ENCODE peak calls at places on chromosomes 11 and 22, in eight cellular contexts. H, R, Y, G, X, M, T and B are unnamed samples.

GRCh38 chr11:114762437-114762836 is 84.1 kb downstream of the NXPE2 start:
- DNase-seq in H (no peak), R (no peak), Y (peak), G (peak), X (peak), M (peak), T (peak), B (peak)

GRCh38 chr22:24938741-24939341 is 7.7 kb downstream of the LHFPL7 start:
- DNase-seq in H (no peak), R (peak), Y (peak), G (peak), X (peak), M (peak), T (peak), B (peak)

GRCh38 chr11:40688369-40688768 is 771.1 kb downstream of the LRRC4C start:
- DNase-seq in H (no peak), R (no peak), Y (no peak), G (no peak), X (no peak), M (no peak), T (no peak), B (no peak)

GRCh38 chr22:50676661-50677492 is 4.3 kb downstream of the SHANK3 start:
- DNase-seq in H (no peak), R (no peak), Y (no peak), G (peak), X (no peak), M (no peak), T (peak), B (no peak)

GRCh38 chr11:68120212-68121066 is 749 bp downstream of the CHKA start:
- DNase-seq in H (peak), R (peak), Y (peak), G (peak), X (peak), M (peak), T (peak), B (no peak)

GRCh38 chr22:47783433-47784366 is 1021.2 kb downstream of the TBC1D22A start:
- DNase-seq in H (no peak), R (no peak), Y (no peak), G (no peak), X (no peak), M (no peak), T (peak), B (no peak)

GRCh38 chr22:21624120-21624879 is 5.5 kb downstream of the YDJC start:
- DNase-seq in H (no peak), R (peak), Y (no peak), G (peak), X (peak), M (peak), T (peak), B (peak)

GRCh38 chr11:102599642-102600261 is 25.4 kb downstream of the MMP20 start:
- DNase-seq in H (no peak), R (no peak), Y (peak), G (no peak), X (no peak), M (no peak), T (no peak), B (peak)

GRCh38 chr22:45082795-45083194 is 73.0 kb upstream of the PHF21B start:
- DNase-seq in H (no peak), R (no peak), Y (no peak), G (peak), X (peak), M (no peak), T (peak), B (no peak)

GRCh38 chr11:10294289-10294953 is 402 bp upstream of the SBF2 start:
- DNase-seq in H (no peak), R (no peak), Y (peak), G (peak), X (peak), M (peak), T (peak), B (peak)

GRCh38 chr22:18056802-18057474 is 20.9 kb upstream of the PEX26 start:
- DNase-seq in H (no peak), R (no peak), Y (no peak), G (no peak), X (no peak), M (peak), T (no peak), B (no peak)

GRCh38 chr11:20474951-20475517 is 87.5 kb downstream of the PRMT3 start:
- DNase-seq in H (no peak), R (no peak), Y (no peak), G (no peak), X (no peak), M (no peak), T (no peak), B (no peak)

GRCh38 chr11:14643697-14644395 is at the start of gene PDE3B:
- DNase-seq in H (peak), R (peak), Y (peak), G (peak), X (peak), M (peak), T (peak), B (peak)

GRCh38 chr11:117820071-117820470 is 4.5 kb downstream of the FXYD2 start:
- DNase-seq in H (peak), R (no peak), Y (no peak), G (no peak), X (no peak), M (no peak), T (no peak), B (no peak)

GRCh38 chr11:65165847-65166317 is 4.2 kb upstream of the SPDYC start:
- DNase-seq in H (no peak), R (no peak), Y (no peak), G (peak), X (no peak), M (peak), T (no peak), B (no peak)

GRCh38 chr11:94558932-94559331 is 8.2 kb upstream of the PIWIL4 start:
- DNase-seq in H (no peak), R (no peak), Y (no peak), G (no peak), X (no peak), M (no peak), T (no peak), B (no peak)

GRCh38 chr11:87849216-87849615 is 326.0 kb downstream of the RAB38 start:
- DNase-seq in H (no peak), R (no peak), Y (no peak), G (no peak), X (no peak), M (no peak), T (no peak), B (no peak)

GRCh38 chr11:71301046-71301857 is 48.9 kb upstream of the SHANK2 start:
- DNase-seq in H (no peak), R (no peak), Y (no peak), G (no peak), X (no peak), M (no peak), T (no peak), B (no peak)

GRCh38 chr11:69870772-69871171 is 51.6 kb upstream of the FGF3 start:
- DNase-seq in H (no peak), R (no peak), Y (peak), G (peak), X (no peak), M (no peak), T (no peak), B (no peak)

GRCh38 chr11:42770444-42771065 is 541.2 kb upstream of the API5 start:
- DNase-seq in H (no peak), R (no peak), Y (peak), G (peak), X (peak), M (peak), T (peak), B (no peak)

GRCh38 chr11:92128026-92128425 is 96.6 kb upstream of the FAT3 start:
- DNase-seq in H (no peak), R (no peak), Y (no peak), G (no peak), X (no peak), M (no peak), T (no peak), B (no peak)

GRCh38 chr11:2882681-2883110 is 2.9 kb downstream of the CDKN1C start:
- DNase-seq in H (no peak), R (no peak), Y (no peak), G (no peak), X (no peak), M (no peak), T (peak), B (no peak)

GRCh38 chr22:23137905-23138520 is 3.8 kb downstream of the RSPH14 start:
- DNase-seq in H (peak), R (peak), Y (no peak), G (no peak), X (no peak), M (no peak), T (no peak), B (no peak)

GRCh38 chr11:28962492-28962891 is 854.3 kb downstream of the METTL15 start:
- DNase-seq in H (no peak), R (no peak), Y (no peak), G (no peak), X (no peak), M (no peak), T (no peak), B (no peak)

GRCh38 chr11:106463796-106464201 is 386.3 kb downstream of the AASDHPPT start:
- DNase-seq in H (no peak), R (no peak), Y (no peak), G (no peak), X (no peak), M (no peak), T (no peak), B (no peak)

GRCh38 chr22:27028093-27028492 is 370.7 kb downstream of the MIAT start:
- DNase-seq in H (no peak), R (no peak), Y (no peak), G (no peak), X (no peak), M (no peak), T (no peak), B (no peak)

GRCh38 chr11:38547464-38547863 is 1949.4 kb upstream of the RAG2 start:
- DNase-seq in H (no peak), R (no peak), Y (no peak), G (no peak), X (no peak), M (no peak), T (no peak), B (no peak)

GRCh38 chr11:67382481-67383136 is 9.2 kb upstream of the RAD9A start:
- DNase-seq in H (peak), R (peak), Y (peak), G (peak), X (peak), M (peak), T (peak), B (peak)

GRCh38 chr11:102733232-102733875 is 8.6 kb upstream of the MMP8 start:
- DNase-seq in H (peak), R (peak), Y (peak), G (peak), X (peak), M (peak), T (peak), B (no peak)

GRCh38 chr11:33689089-33689488 is 11.5 kb downstream of the C11orf91 start:
- DNase-seq in H (no peak), R (no peak), Y (peak), G (no peak), X (no peak), M (no peak), T (no peak), B (no peak)

GRCh38 chr11:1766719-1767398 is 3.1 kb upstream of the CTSD start:
- DNase-seq in H (no peak), R (no peak), Y (no peak), G (no peak), X (no peak), M (peak), T (no peak), B (no peak)

GRCh38 chr11:45021692-45022130 is 71.0 kb upstream of the TP53I11 start:
- DNase-seq in H (peak), R (no peak), Y (peak), G (no peak), X (no peak), M (peak), T (peak), B (peak)

GRCh38 chr22:40586781-40587180 is 49.7 kb downstream of the MRTFA start:
- DNase-seq in H (no peak), R (no peak), Y (no peak), G (no peak), X (no peak), M (no peak), T (no peak), B (no peak)

GRCh38 chr11:99766816-99767215 is 746.1 kb downstream of the CNTN5 start:
- DNase-seq in H (no peak), R (no peak), Y (no peak), G (no peak), X (no peak), M (no peak), T (no peak), B (no peak)

GRCh38 chr11:9379046-9379445 is 5.4 kb upstream of the IPO7 start:
- DNase-seq in H (no peak), R (no peak), Y (no peak), G (no peak), X (no peak), M (no peak), T (no peak), B (no peak)